ENCODE peak calls at places on chromosomes 4 and X, in six cellular contexts. One of them, this sample, is unnamed.

GRCh38 chr4:123606946-123607542 is 210.4 kb downstream of the SPRY1 start:
- DNase-seq in GM06990: no peak
- DNase-seq in endothelial cell of umbilical vein: no peak
- DNase-seq in lung: no peak
- DNase-seq in progenitor cell of endocrine pancreas: no peak
- DNase-seq in fibroblast of lung: no peak
- DNase-seq in this sample: no peak

GRCh38 chr4:5865896-5866599 is 26.8 kb downstream of the CRMP1 start:
- DNase-seq in GM06990: no peak
- DNase-seq in endothelial cell of umbilical vein: no peak
- DNase-seq in lung: no peak
- DNase-seq in progenitor cell of endocrine pancreas: no peak
- DNase-seq in fibroblast of lung: peak; percentile 37
- DNase-seq in this sample: no peak

GRCh38 chr4:8847764-8848163 is 23.9 kb downstream of the HMX1 start:
- DNase-seq in GM06990: no peak
- DNase-seq in endothelial cell of umbilical vein: no peak
- DNase-seq in lung: no peak
- DNase-seq in progenitor cell of endocrine pancreas: no peak
- DNase-seq in fibroblast of lung: no peak
- DNase-seq in this sample: peak; percentile 16

GRCh38 chrX:72714471-72714916 is 388 bp upstream of the PHKA1 start:
- DNase-seq in GM06990: peak; percentile 3
- DNase-seq in endothelial cell of umbilical vein: peak; percentile 68
- DNase-seq in lung: peak; percentile 46
- DNase-seq in progenitor cell of endocrine pancreas: peak; percentile 12
- DNase-seq in fibroblast of lung: peak; percentile 73
- DNase-seq in this sample: peak; percentile 52

GRCh38 chrX:6989858-6990257 is 157.7 kb upstream of the STS start:
- DNase-seq in GM06990: no peak
- DNase-seq in endothelial cell of umbilical vein: no peak
- DNase-seq in lung: no peak
- DNase-seq in progenitor cell of endocrine pancreas: no peak
- DNase-seq in fibroblast of lung: no peak
- DNase-seq in this sample: no peak

GRCh38 chr4:4532371-4532770 is 9.5 kb downstream of the STX18 start:
- DNase-seq in GM06990: no peak
- DNase-seq in endothelial cell of umbilical vein: no peak
- DNase-seq in lung: no peak
- DNase-seq in progenitor cell of endocrine pancreas: no peak
- DNase-seq in fibroblast of lung: no peak
- DNase-seq in this sample: no peak

GRCh38 chr4:101367201-101367600 is 19.9 kb upstream of the PPP3CA start:
- DNase-seq in GM06990: no peak
- DNase-seq in endothelial cell of umbilical vein: no peak
- DNase-seq in lung: no peak
- DNase-seq in progenitor cell of endocrine pancreas: no peak
- DNase-seq in fibroblast of lung: peak; percentile 97
- DNase-seq in this sample: no peak

GRCh38 chrX:39627257-39627656 is 470.5 kb downstream of the BCOR start:
- DNase-seq in GM06990: no peak
- DNase-seq in endothelial cell of umbilical vein: no peak
- DNase-seq in lung: no peak
- DNase-seq in progenitor cell of endocrine pancreas: no peak
- DNase-seq in fibroblast of lung: no peak
- DNase-seq in this sample: no peak

GRCh38 chr4:168634276-168634802 is 137.5 kb downstream of the PALLD start:
- DNase-seq in GM06990: no peak
- DNase-seq in endothelial cell of umbilical vein: peak; percentile 56
- DNase-seq in lung: no peak
- DNase-seq in progenitor cell of endocrine pancreas: no peak
- DNase-seq in fibroblast of lung: peak; percentile 99
- DNase-seq in this sample: no peak

GRCh38 chr4:41873380-41874295 is 61.6 kb upstream of the TMEM33 start:
- DNase-seq in GM06990: no peak
- DNase-seq in endothelial cell of umbilical vein: no peak
- DNase-seq in lung: no peak
- DNase-seq in progenitor cell of endocrine pancreas: no peak
- DNase-seq in fibroblast of lung: no peak
- DNase-seq in this sample: peak; percentile 67

GRCh38 chr4:21888195-21888976 is 60.2 kb downstream of the KCNIP4 start:
- DNase-seq in GM06990: no peak
- DNase-seq in endothelial cell of umbilical vein: no peak
- DNase-seq in lung: no peak
- DNase-seq in progenitor cell of endocrine pancreas: no peak
- DNase-seq in fibroblast of lung: peak; percentile 96
- DNase-seq in this sample: no peak

DNA sequence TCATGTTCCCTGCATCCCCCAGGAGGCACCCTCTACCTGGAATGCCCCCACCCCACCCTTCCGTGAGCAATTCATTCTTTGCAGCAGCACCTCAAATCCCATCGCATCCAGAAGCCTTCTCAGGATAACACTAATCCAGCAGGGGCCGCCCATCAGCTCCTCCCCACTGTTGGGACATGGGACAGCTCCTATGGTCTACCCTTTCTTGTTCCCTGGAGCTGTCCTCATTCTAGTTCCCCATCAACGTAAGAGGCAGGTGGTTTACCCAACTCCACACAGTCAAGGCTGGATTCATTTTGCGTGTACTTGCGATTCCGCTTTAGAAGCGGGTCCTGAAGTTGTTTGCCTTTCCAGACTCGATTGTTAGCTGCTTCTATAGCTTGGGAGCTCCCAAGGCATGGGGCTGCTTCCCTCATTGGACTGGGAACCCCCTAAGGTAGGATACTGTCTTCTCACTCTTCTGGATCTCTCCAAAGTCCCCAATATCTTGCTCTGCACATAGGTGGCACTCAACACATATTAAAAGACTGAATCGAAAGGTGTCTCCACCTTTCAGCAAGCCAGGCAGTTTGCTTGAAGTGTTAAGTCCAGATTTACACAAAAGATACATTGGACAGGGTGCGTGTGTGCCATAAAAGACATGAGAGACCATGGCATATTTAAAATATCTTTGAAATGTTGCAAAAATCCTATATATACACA is 942 bp upstream of the APLN start:
- DNase-seq in GM06990: no peak
- DNase-seq in endothelial cell of umbilical vein: peak; percentile 32
- DNase-seq in lung: no peak
- DNase-seq in progenitor cell of endocrine pancreas: no peak
- DNase-seq in fibroblast of lung: no peak
- DNase-seq in this sample: no peak
- TF ChIP-seq CTCF in GM06990: peak; percentile 16
- TF ChIP-seq CTCF in endothelial cell of umbilical vein: no peak
- TF ChIP-seq CTCF in lung: no peak
- TF ChIP-seq CTCF in progenitor cell of endocrine pancreas: no peak
- TF ChIP-seq CTCF in fibroblast of lung: peak; percentile 1
- TF ChIP-seq CTCF in this sample: no peak

GRCh38 chr4:15144249-15144966 is 142.1 kb downstream of the CPEB2 start:
- DNase-seq in GM06990: no peak
- DNase-seq in endothelial cell of umbilical vein: no peak
- DNase-seq in lung: no peak
- DNase-seq in progenitor cell of endocrine pancreas: no peak
- DNase-seq in fibroblast of lung: no peak
- DNase-seq in this sample: no peak
- TF ChIP-seq CTCF in GM06990: no peak
- TF ChIP-seq CTCF in endothelial cell of umbilical vein: no peak
- TF ChIP-seq CTCF in lung: no peak
- TF ChIP-seq CTCF in progenitor cell of endocrine pancreas: no peak
- TF ChIP-seq CTCF in fibroblast of lung: no peak
- TF ChIP-seq CTCF in this sample: no peak

GRCh38 chr4:7392438-7393374 is 42.0 kb downstream of the PSAPL1 start:
- DNase-seq in GM06990: no peak
- DNase-seq in endothelial cell of umbilical vein: no peak
- DNase-seq in lung: no peak
- DNase-seq in progenitor cell of endocrine pancreas: no peak
- DNase-seq in fibroblast of lung: peak; percentile 88
- DNase-seq in this sample: no peak
- TF ChIP-seq CTCF in GM06990: no peak
- TF ChIP-seq CTCF in endothelial cell of umbilical vein: no peak
- TF ChIP-seq CTCF in lung: no peak
- TF ChIP-seq CTCF in progenitor cell of endocrine pancreas: no peak
- TF ChIP-seq CTCF in fibroblast of lung: peak; percentile 17
- TF ChIP-seq CTCF in this sample: no peak

GRCh38 chrX:110317079-110317819 is 636 bp downstream of the AMMECR1 start:
- DNase-seq in GM06990: peak; percentile 55
- DNase-seq in endothelial cell of umbilical vein: peak; percentile 6
- DNase-seq in lung: peak; percentile 31
- DNase-seq in progenitor cell of endocrine pancreas: peak; percentile 25
- DNase-seq in fibroblast of lung: no peak
- DNase-seq in this sample: peak; percentile 40
- TF ChIP-seq CTCF in GM06990: no peak
- TF ChIP-seq CTCF in endothelial cell of umbilical vein: no peak
- TF ChIP-seq CTCF in lung: no peak
- TF ChIP-seq CTCF in progenitor cell of endocrine pancreas: no peak
- TF ChIP-seq CTCF in fibroblast of lung: no peak
- TF ChIP-seq CTCF in this sample: no peak

DNA sequence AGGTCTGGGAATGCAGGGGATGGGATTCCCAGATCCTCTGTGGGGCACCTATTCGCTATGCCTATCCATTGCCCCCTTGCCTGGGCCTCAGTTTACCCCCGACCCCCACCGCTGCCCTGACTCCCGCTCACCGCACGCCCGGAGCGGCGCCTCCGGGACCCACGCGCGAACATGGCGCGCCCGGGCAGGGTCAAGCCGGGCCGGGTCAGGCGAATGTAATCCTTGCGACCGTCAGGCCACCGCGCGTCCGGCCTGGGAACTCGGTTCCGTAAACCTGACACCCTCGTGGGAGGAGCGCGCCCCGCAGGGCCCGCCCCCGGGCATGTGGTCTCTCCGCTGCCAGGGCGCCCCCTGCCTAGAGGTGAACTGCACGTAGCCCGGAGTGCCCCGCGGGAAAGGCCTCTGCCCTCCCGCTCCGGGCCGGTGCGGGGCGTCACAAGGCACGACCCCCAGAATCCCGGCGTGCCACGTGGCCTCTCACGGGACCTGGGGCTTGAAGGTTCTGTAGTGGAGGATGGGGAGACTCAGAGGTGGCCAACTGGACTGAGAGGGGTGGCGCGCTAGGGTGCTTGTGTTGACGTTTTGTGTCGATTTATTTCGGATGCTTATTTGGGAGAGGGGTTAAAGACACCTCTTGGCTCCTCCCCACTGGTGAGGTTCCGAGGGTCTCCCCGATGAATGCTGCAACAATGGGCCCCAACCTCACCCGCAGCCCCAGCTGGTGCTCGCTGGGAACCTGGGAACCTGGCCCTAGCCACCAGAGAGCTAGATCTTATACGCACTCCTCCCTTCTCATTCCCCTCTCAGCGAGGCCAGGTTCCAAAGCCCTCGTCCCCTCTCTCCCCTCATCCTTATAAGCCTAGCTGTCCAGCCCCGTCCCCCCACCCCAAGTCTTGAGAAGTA is at the start of gene PRICKLE3:
- DNase-seq in GM06990: peak; percentile 87
- DNase-seq in endothelial cell of umbilical vein: peak; percentile 55
- DNase-seq in lung: peak; percentile 82
- DNase-seq in progenitor cell of endocrine pancreas: peak; percentile 51
- DNase-seq in fibroblast of lung: peak; percentile 38
- DNase-seq in this sample: peak; percentile 63
- TF ChIP-seq CTCF in GM06990: peak; percentile 67
- TF ChIP-seq CTCF in endothelial cell of umbilical vein: peak; percentile 26
- TF ChIP-seq CTCF in lung: peak; percentile 39
- TF ChIP-seq CTCF in progenitor cell of endocrine pancreas: peak; percentile 42
- TF ChIP-seq CTCF in fibroblast of lung: peak; percentile 26
- TF ChIP-seq CTCF in this sample: peak; percentile 10

This sample was measured in glutamatergic neuron.